ENCODE peak calls at places on chromosomes 5 and 9, in six cellular contexts. Z is fibroblast of mammary gland; N is stimulated activated CD4-positive, alpha-beta T cell treated with anti-CD3 and anti-CD28 coated beads, TNF-alpha, amount 100 ng/mL, for 24 hours; C is mesothelial cell of epicardium; W is nucleus accumbens; B is HuH-7.5. Q is an unnamed sample.
A peak's percentile ranks its signal among the peaks of the same experiment; 100 is the strongest.

GRCh38 chr5:146007270-146007669 is 70.9 kb downstream of the SH3RF2 start:
- DNase-seq in Z (peak; percentile 34), N (no peak), C (no peak), W (no peak), B (peak; percentile 15), Q (no peak)

GRCh38 chr5:180670586-180671359 is 21.4 kb upstream of the FLT4 start:
- DNase-seq in Z (peak; percentile 48), N (peak; percentile 22), C (no peak), W (peak; percentile 56), B (no peak), Q (peak; percentile 63)

GRCh38 chr5:77621440-77621839 is 17.1 kb downstream of the OTP start:
- DNase-seq in Z (no peak), N (no peak), C (no peak), W (no peak), B (no peak), Q (no peak)

GRCh38 chr5:52777186-52777585 is 10.5 kb upstream of the ITGA1 start:
- DNase-seq in Z (no peak), N (no peak), C (no peak), W (no peak), B (no peak), Q (no peak)

GRCh38 chr5:109448838-109449237 is 39.1 kb upstream of the PJA2 start:
- DNase-seq in Z (no peak), N (no peak), C (no peak), W (no peak), B (no peak), Q (no peak)

GRCh38 chr5:6176294-6176693 is 202.1 kb downstream of the MED10 start:
- DNase-seq in Z (no peak), N (no peak), C (no peak), W (no peak), B (no peak), Q (no peak)

GRCh38 chr5:10863763-10864383 is 102.8 kb upstream of the DAP start:
- DNase-seq in Z (peak; percentile 60), N (peak; percentile 23), C (peak; percentile 66), W (peak; percentile 24), B (peak; percentile 61), Q (peak; percentile 84)

GRCh38 chr5:139181835-139182452 is 16.2 kb downstream of the SIL1 start:
- DNase-seq in Z (peak; percentile 73), N (no peak), C (no peak), W (no peak), B (no peak), Q (no peak)

GRCh38 chr9:86997961-86998360 is 50.7 kb upstream of the GAS1 start:
- DNase-seq in Z (no peak), N (no peak), C (no peak), W (no peak), B (no peak), Q (no peak)

GRCh38 chr9:97571664-97572063 is 61.5 kb downstream of the TSTD2 start:
- DNase-seq in Z (no peak), N (no peak), C (no peak), W (peak; percentile 36), B (no peak), Q (no peak)

GRCh38 chr5:43110606-43111170 is 10.0 kb upstream of the ZNF131 start:
- DNase-seq in Z (no peak), N (no peak), C (no peak), W (no peak), B (no peak), Q (peak; percentile 54)

GRCh38 chr9:131179561-131180219 is 54.3 kb downstream of the NUP214 start:
- DNase-seq in Z (peak; percentile 84), N (no peak), C (no peak), W (no peak), B (no peak), Q (no peak)

GRCh38 chr9:32350682-32351081 is 33.8 kb upstream of the ACO1 start:
- DNase-seq in Z (peak; percentile 28), N (no peak), C (no peak), W (no peak), B (no peak), Q (no peak)

GRCh38 chr5:140549237-140550144 is 2.0 kb downstream of the EIF4EBP3 start:
- DNase-seq in Z (peak; percentile 48), N (no peak), C (no peak), W (peak; percentile 16), B (no peak), Q (no peak)

GRCh38 chr5:94395468-94395867 is 222.9 kb downstream of the KIAA0825 start:
- DNase-seq in Z (no peak), N (no peak), C (no peak), W (no peak), B (no peak), Q (no peak)

GRCh38 chr9:77897292-77897691 is 134.3 kb downstream of the GNAQ start:
- DNase-seq in Z (no peak), N (no peak), C (no peak), W (no peak), B (no peak), Q (peak; percentile 44)

GRCh38 chr5:43533646-43534045 is 18.7 kb upstream of the C5orf34 start:
- DNase-seq in Z (no peak), N (no peak), C (no peak), W (no peak), B (no peak), Q (no peak)

GRCh38 chr5:14172149-14172795 is 29.1 kb downstream of the TRIO start:
- DNase-seq in Z (no peak), N (no peak), C (no peak), W (no peak), B (no peak), Q (no peak)

GRCh38 chr5:76402251-76402879 is 720 bp upstream of the IQGAP2 start:
- DNase-seq in Z (no peak), N (peak; percentile 54), C (peak; percentile 41), W (no peak), B (peak; percentile 49), Q (peak; percentile 61)

GRCh38 chr5:180669661-180670060 is 20.3 kb upstream of the FLT4 start:
- DNase-seq in Z (no peak), N (no peak), C (peak; percentile 29), W (no peak), B (no peak), Q (no peak)

GRCh38 chr9:27861887-27862286 is 288.6 kb upstream of the C9orf72 start:
- DNase-seq in Z (no peak), N (no peak), C (no peak), W (no peak), B (no peak), Q (no peak)